ENCODE peak calls at places on chromosomes 16 and 17, in four cellular contexts. B is transverse colon, F is sigmoid colon, X is endodermal cell. Z is an unnamed sample.

GRCh38 chr16:67539691-67540635 is 11.3 kb downstream of the RIPOR1 start:
- DNase-seq in B (no peak), F (no peak), X (no peak), Z (no peak)

GRCh38 chr16:84911490-84912216 is 91.9 kb downstream of the CRISPLD2 start:
- DNase-seq in B (no peak), F (no peak), X (no peak), Z (no peak)

GRCh38 chr16:88346680-88347505 is 35.9 kb upstream of the ZNF469 start:
- DNase-seq in B (no peak), F (no peak), X (no peak), Z (no peak)

GRCh38 chr17:78127240-78127887 is 1.2 kb downstream of the TMC6 start:
- DNase-seq in B (peak; percentile 75), F (peak; percentile 88), X (peak; percentile 85), Z (peak; percentile 82)

GRCh38 chr16:81873843-81874752 is 95.0 kb downstream of the PLCG2 start:
- DNase-seq in B (peak; percentile 51), F (no peak), X (peak; percentile 89), Z (peak; percentile 49)

GRCh38 chr16:70157477-70158260 is 15.9 kb upstream of the CLEC18C start:
- DNase-seq in B (no peak), F (no peak), X (no peak), Z (no peak)

GRCh38 chr16:76278976-76279375 is 1.8 kb downstream of the CNTNAP4 start:
- DNase-seq in B (no peak), F (no peak), X (no peak), Z (no peak)

GRCh38 chr16:87145181-87146176 is 171.7 kb downstream of the C16orf95 start:
- DNase-seq in B (no peak), F (no peak), X (no peak), Z (no peak)

GRCh38 chr16:910181-910580 is 60.6 kb downstream of the LMF1 start:
- DNase-seq in B (no peak), F (no peak), X (no peak), Z (no peak)

GRCh38 chr17:39659286-39660010 is 5.7 kb upstream of the TCAP start:
- DNase-seq in B (no peak), F (no peak), X (no peak), Z (no peak)

GRCh38 chr17:77580956-77581355 is 377.5 kb upstream of the TNRC6C start:
- DNase-seq in B (no peak), F (no peak), X (peak; percentile 22), Z (no peak)

GRCh38 chr17:40547079-40547784 is 18.0 kb downstream of the CCR7 start:
- DNase-seq in B (peak; percentile 13), F (peak; percentile 65), X (peak; percentile 48), Z (peak; percentile 7)

GRCh38 chr17:42342242-42343008 is 45.8 kb downstream of the STAT3 start:
- DNase-seq in B (no peak), F (peak; percentile 34), X (no peak), Z (no peak)

GRCh38 chr16:55297062-55297909 is 26.7 kb upstream of the IRX6 start:
- DNase-seq in B (no peak), F (no peak), X (no peak), Z (no peak)

GRCh38 chr17:60665602-60666001 is 12.0 kb upstream of the BCAS3 start:
- DNase-seq in B (no peak), F (no peak), X (no peak), Z (no peak)

GRCh38 chr16:88487124-88487432 is 34.0 kb downstream of the ZFPM1 start:
- DNase-seq in B (no peak), F (no peak), X (no peak), Z (no peak)

GRCh38 chr16:69132424-69133252 is at the start of the genes CHTF8 and UTP4:
- DNase-seq in B (peak; percentile 88), F (peak; percentile 93), X (peak; percentile 94), Z (peak; percentile 91)

GRCh38 chr16:28241924-28242323 is 30.2 kb upstream of the XPO6 start:
- DNase-seq in B (no peak), F (no peak), X (no peak), Z (no peak)

GRCh38 chr16:70430667-70431536 is 8.0 kb downstream of the ST3GAL2 start:
- DNase-seq in B (peak; percentile 47), F (no peak), X (peak; percentile 79), Z (no peak)

GRCh38 chr16:67561824-67562525 is 351 bp upstream of the CTCF start:
- DNase-seq in B (peak; percentile 97), F (peak; percentile 98), X (peak; percentile 97), Z (peak; percentile 98)

GRCh38 chr17:27419156-27419555 is 37.1 kb upstream of the KSR1 start:
- DNase-seq in B (no peak), F (peak; percentile 48), X (no peak), Z (no peak)

GRCh38 chr17:5241861-5242671 is 7.4 kb upstream of the SCIMP start:
- DNase-seq in B (peak; percentile 27), F (no peak), X (no peak), Z (peak; percentile 49)

GRCh38 chr16:19860146-19861030 is 24.3 kb downstream of the GPRC5B start:
- DNase-seq in B (no peak), F (peak; percentile 19), X (peak; percentile 71), Z (no peak)

GRCh38 chr16:28823719-28824547 is 1.1 kb downstream of the ATXN2L start:
- DNase-seq in B (peak; percentile 97), F (peak; percentile 99), X (peak; percentile 99), Z (peak; percentile 98)

GRCh38 chr17:68509151-68510057 is 2.8 kb upstream of the PRKAR1A start:
- DNase-seq in B (peak; percentile 58), F (peak; percentile 74), X (peak; percentile 61), Z (peak; percentile 55)

GRCh38 chr16:27718136-27718766 is 168.3 kb downstream of the KATNIP start:
- DNase-seq in B (no peak), F (peak; percentile 61), X (no peak), Z (no peak)

GRCh38 chr17:77724876-77725615 is 233.5 kb upstream of the TNRC6C start:
- DNase-seq in B (peak; percentile 61), F (no peak), X (peak; percentile 49), Z (no peak)

GRCh38 chr17:72853438-72854415 is 238.8 kb downstream of the SLC39A11 start:
- DNase-seq in B (no peak), F (no peak), X (peak; percentile 62), Z (no peak)

GRCh38 chr17:75024686-75025397 is 12.4 kb downstream of the MRPL58 start:
- DNase-seq in B (no peak), F (no peak), X (no peak), Z (no peak)

GRCh38 chr17:75012320-75013076 is at the start of gene MRPL58:
- DNase-seq in B (peak; percentile 86), F (peak; percentile 93), X (peak; percentile 99), Z (peak; percentile 88)

GRCh38 chr16:57606847-57607501 is 21.5 kb upstream of the ADGRG1 start:
- DNase-seq in B (peak; percentile 51), F (no peak), X (peak; percentile 39), Z (peak; percentile 77)

GRCh38 chr17:31841850-31842415 is 17.1 kb downstream of the COPRS start:
- DNase-seq in B (no peak), F (peak; percentile 29), X (no peak), Z (peak; percentile 19)

GRCh38 chr17:44914148-44914547 is 1.2 kb downstream of the GFAP start:
- DNase-seq in B (no peak), F (peak; percentile 50), X (no peak), Z (no peak)

GRCh38 chr17:79842656-79843474 is 3.6 kb upstream of the CBX4 start:
- DNase-seq in B (peak; percentile 32), F (no peak), X (peak; percentile 76), Z (no peak)

GRCh38 chr16:3012246-3012645 is 477 bp upstream of the CLDN9 start:
- DNase-seq in B (no peak), F (no peak), X (peak; percentile 73), Z (no peak)

GRCh38 chr16:35552763-35553162 is 2093.4 kb downstream of the TP53TG3F start:
- DNase-seq in B (no peak), F (no peak), X (no peak), Z (no peak)

DNA sequence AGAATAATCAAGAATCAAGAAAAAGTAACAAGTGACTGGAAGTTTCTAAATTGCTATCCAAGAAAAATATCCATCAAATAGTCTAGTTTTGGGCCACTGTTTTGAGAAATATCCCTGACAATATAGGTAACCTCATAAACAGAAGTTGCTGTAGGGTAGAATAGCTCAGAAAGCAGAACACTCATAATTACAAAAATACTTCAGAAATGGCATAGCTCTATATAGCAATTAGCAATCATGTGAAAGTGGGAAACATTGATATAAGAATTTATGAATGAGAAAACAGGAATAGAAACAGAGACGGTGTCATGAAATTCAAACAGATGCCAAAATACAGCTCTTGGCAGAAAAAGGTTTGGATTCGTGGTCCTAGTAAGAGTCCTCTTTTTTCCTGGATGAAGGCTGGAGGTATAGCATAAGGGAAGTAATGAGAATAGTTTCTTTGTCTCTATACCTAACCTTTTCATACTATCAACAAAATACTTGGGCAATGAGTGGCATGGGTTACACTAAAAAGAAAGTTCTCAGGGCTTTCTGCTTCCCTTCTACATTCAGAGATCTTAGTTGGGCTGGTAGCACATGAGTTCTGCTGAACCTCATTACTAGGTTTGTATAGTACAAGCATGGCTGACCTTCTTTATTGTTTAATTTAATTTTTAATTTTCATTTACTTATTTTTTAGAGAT is 33.5 kb downstream of the SPAG9 start:
- DNase-seq in B (no peak), F (no peak), X (no peak), Z (no peak)
- H3K4me1 ChIP-seq in B (peaks cover 5% of the 10 kb centered on the region), F (no peaks in the 10 kb centered on the region), X (no peaks in the 10 kb centered on the region), Z (no peaks in the 10 kb centered on the region)

GRCh38 chr17:8057691-8058114 is 18.8 kb downstream of the ALOX15B start:
- DNase-seq in B (no peak), F (peak; percentile 72), X (peak; percentile 90), Z (no peak)
- H3K9me3 ChIP-seq in B (no peaks in the 10 kb centered on the region), F (no peaks in the 10 kb centered on the region), X (no peaks in the 10 kb centered on the region), Z (no peaks in the 10 kb centered on the region)

GRCh38 chr17:64544742-64545141 is 38.0 kb downstream of the CEP95 start:
- DNase-seq in B (no peak), F (no peak), X (no peak), Z (no peak)

GRCh38 chr17:64546716-64547115 is 39.9 kb downstream of the CEP95 start:
- DNase-seq in B (no peak), F (no peak), X (no peak), Z (no peak)

DNA sequence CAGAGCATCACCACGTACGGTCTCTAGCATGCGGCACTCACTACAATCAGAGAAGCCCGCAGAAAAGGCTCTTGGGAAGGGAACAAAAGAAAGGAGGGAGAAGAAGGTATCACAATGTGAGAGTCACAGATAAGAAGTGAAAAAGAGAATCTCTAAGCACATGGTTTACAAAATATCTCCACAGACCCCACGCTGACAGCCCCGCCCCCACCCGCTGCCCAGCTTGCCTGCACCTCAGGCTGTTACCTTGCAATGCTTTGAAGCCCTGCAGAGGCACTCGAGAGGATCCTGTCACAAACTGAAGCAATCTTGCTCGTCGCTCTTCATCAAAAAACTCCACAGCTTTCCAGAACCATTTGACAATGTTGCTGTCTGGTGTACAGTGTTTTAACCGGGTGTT is 40.6 kb downstream of the CEP95 start:
- DNase-seq in B (no peak), F (no peak), X (peak; percentile 91), Z (no peak)
- TF ChIP-seq CTCF in B (no peak), F (no peak), X (peak; percentile 32), Z (no peak)

GRCh38 chr17:14119546-14119945 is 50.2 kb downstream of the COX10 start:
- DNase-seq in B (no peak), F (no peak), X (no peak), Z (no peak)
- H3K4me1 ChIP-seq in B (no peaks in the 10 kb centered on the region), F (no peaks in the 10 kb centered on the region), X (no peaks in the 10 kb centered on the region), Z (no peaks in the 10 kb centered on the region)

GRCh38 chr16:50416388-50416787 is 47.6 kb upstream of the BRD7 start:
- DNase-seq in B (no peak), F (no peak), X (no peak), Z (no peak)
- H3K9me3 ChIP-seq in B (peaks cover 35% of the 10 kb centered on the region), F (no peaks in the 10 kb centered on the region), X (peaks cover 54% of the 10 kb centered on the region), Z (peaks cover 38% of the 10 kb centered on the region)

GRCh38 chr17:981292-981658 is 1.7 kb upstream of the NXN start:
- DNase-seq in B (no peak), F (no peak), X (no peak), Z (no peak)
- TF ChIP-seq CTCF in B (no peak), F (no peak), X (no peak), Z (peak; percentile 1)